ENCODE peak calls at places on chromosome 1, in four cellular contexts. I is HepG2, W is H1, Z is K562. Q is an unnamed sample. For H3K79me2, the result is how much of the 10 kb centered on the place peaks cover.

GRCh38 chr1:9573723-9574122 is 15.0 kb upstream of the TMEM201 start:
- DNase-seq in W (no peak), Z (no peak), I (no peak), Q (no peak)

GRCh38 chr1:20487236-20487590 is 1.2 kb upstream of the CAMK2N1 start:
- DNase-seq in Z (no peak), I (no peak), W (no peak), Q (no peak)

GRCh38 chr1:175132456-175132855 is 60.1 kb downstream of the KIAA0040 start:
- DNase-seq in I (no peak), W (no peak), Z (no peak), Q (no peak)

GRCh38 chr1:245306628-245307410 is 152.0 kb downstream of the KIF26B start:
- DNase-seq in Z (no peak), I (no peak), W (no peak), Q (no peak)

GRCh38 chr1:151888972-151889570 is 20.2 kb downstream of the THEM4 start:
- DNase-seq in W (no peak), Z (no peak), I (no peak), Q (peak)

GRCh38 chr1:47178665-47179022 is 11.2 kb downstream of the PDZK1IP1 start:
- DNase-seq in Z (no peak), I (no peak), W (no peak), Q (no peak)

GRCh38 chr1:183416850-183417690 is 1.1 kb downstream of the NMNAT2 start:
- DNase-seq in Z (peak), W (peak), I (no peak), Q (peak)

GRCh38 chr1:162079023-162079422 is 9.5 kb downstream of the NOS1AP start:
- DNase-seq in Z (no peak), W (no peak), I (no peak), Q (no peak)

GRCh38 chr1:154352581-154353459 is 27.5 kb downstream of the ATP8B2 start:
- DNase-seq in W (peak), I (no peak), Z (peak), Q (peak)

GRCh38 chr1:154529308-154529707 is 27.1 kb upstream of the SHE start:
- DNase-seq in Z (no peak), W (no peak), I (no peak), Q (no peak)

GRCh38 chr1:230797376-230798186 is 50.4 kb downstream of the CAPN9 start:
- DNase-seq in I (peak), Z (peak), W (peak), Q (peak)

GRCh38 chr1:19377812-19378718 is 65.9 kb downstream of the SLC66A1 start:
- DNase-seq in Z (no peak), I (no peak), W (no peak), Q (no peak)

GRCh38 chr1:9322845-9323244 is 30.2 kb downstream of the SPSB1 start:
- DNase-seq in Z (peak), W (no peak), I (no peak), Q (no peak)

GRCh38 chr1:50308883-50309282 is 114.4 kb downstream of the DMRTA2 start:
- DNase-seq in W (peak), Z (peak), I (peak), Q (peak)

GRCh38 chr1:50701706-50702317 is 258.3 kb downstream of the FAF1 start:
- DNase-seq in I (no peak), W (no peak), Z (no peak), Q (peak)

GRCh38 chr1:26541816-26542711 is 12.5 kb downstream of the RPS6KA1 start:
- DNase-seq in W (peak), I (peak), Z (peak), Q (peak)

GRCh38 chr1:235513495-235514366 is 9.5 kb upstream of the B3GALNT2 start:
- DNase-seq in I (peak), W (no peak), Z (peak), Q (peak)

GRCh38 chr1:209530990-209531389 is 52.5 kb upstream of the CAMK1G start:
- DNase-seq in W (no peak), Z (no peak), I (no peak), Q (no peak)

GRCh38 chr1:63710776-63711175 is 63.0 kb upstream of the ROR1 start:
- DNase-seq in I (no peak), Z (no peak), W (no peak), Q (no peak)

GRCh38 chr1:17045140-17045539 is 8.7 kb downstream of the SDHB start:
- DNase-seq in W (no peak), I (no peak), Z (no peak), Q (no peak)

GRCh38 chr1:27626031-27626935 is 8.7 kb downstream of the FGR start:
- DNase-seq in Z (no peak), I (no peak), W (no peak), Q (no peak)

GRCh38 chr1:64956733-64957441 is 9.5 kb downstream of the JAK1 start:
- DNase-seq in W (no peak), I (no peak), Z (peak), Q (no peak)

GRCh38 chr1:159854101-159854692 is 8.3 kb downstream of the VSIG8 start:
- DNase-seq in Z (peak), I (no peak), W (peak), Q (peak)

GRCh38 chr1:9890224-9890731 is 19.8 kb downstream of the CTNNBIP1 start:
- DNase-seq in Z (no peak), I (no peak), W (no peak), Q (peak)

GRCh38 chr1:159122005-159122621 is 45.5 kb upstream of the AIM2 start:
- DNase-seq in Z (no peak), I (no peak), W (no peak), Q (peak)

GRCh38 chr1:87336623-87337067 is 8.0 kb downstream of the LMO4 start:
- DNase-seq in W (no peak), I (no peak), Z (no peak), Q (no peak)

GRCh38 chr1:87337606-87338005 is 8.9 kb downstream of the LMO4 start:
- DNase-seq in I (no peak), Z (no peak), W (no peak), Q (no peak)

GRCh38 chr1:87334351-87335174 is 5.9 kb downstream of the LMO4 start:
- DNase-seq in W (peak), Z (peak), I (no peak), Q (peak)

GRCh38 chr1:87333692-87334347 is 5.1 kb downstream of the LMO4 start:
- DNase-seq in W (no peak), I (no peak), Z (no peak), Q (no peak)

DNA sequence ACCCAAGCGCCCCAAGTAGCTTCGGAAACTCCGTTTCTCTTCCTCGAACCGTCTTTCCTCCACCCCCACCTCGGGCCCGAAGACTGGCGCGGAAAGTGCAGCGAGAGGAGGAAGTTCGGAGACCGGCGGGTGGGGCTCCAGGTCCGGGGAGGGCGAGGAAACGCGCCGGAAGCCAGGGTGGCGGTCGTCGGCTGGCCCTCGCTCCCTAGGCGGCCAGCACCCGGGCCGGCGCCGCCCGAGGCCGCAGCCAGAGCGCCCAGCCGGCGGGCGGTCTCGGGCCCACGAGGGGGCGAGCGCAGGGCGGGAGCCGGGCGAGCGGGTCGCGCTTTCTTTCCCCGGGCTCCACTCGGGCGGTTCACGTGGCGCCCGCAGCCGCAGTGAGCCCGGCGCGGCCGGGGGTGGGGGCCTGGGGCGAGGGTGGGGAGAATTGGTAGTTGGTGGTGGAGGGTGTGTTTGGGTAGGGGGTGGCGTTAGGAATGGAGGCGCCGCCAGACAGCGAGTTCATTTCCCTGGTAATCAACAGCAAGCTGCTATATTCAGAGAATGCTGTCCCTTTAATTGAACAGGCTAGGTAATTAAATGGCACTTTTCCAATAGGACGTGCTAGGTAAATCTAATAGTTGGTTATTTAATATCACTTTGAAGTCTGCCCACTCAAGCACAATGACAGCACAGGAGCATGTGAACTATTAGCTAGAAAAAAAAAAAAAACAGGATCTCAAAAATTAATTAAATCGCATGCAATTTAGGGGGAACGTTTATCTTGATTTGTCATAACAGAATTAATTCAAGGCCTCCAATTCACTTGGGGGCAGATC is 6.7 kb downstream of the LMO4 start:
- DNase-seq in I (peak), W (peak), Z (peak), Q (peak)
- TF ChIP-seq JUN in I (no peak), W (no peak), Z (no peak), Q (no peak)

DNA sequence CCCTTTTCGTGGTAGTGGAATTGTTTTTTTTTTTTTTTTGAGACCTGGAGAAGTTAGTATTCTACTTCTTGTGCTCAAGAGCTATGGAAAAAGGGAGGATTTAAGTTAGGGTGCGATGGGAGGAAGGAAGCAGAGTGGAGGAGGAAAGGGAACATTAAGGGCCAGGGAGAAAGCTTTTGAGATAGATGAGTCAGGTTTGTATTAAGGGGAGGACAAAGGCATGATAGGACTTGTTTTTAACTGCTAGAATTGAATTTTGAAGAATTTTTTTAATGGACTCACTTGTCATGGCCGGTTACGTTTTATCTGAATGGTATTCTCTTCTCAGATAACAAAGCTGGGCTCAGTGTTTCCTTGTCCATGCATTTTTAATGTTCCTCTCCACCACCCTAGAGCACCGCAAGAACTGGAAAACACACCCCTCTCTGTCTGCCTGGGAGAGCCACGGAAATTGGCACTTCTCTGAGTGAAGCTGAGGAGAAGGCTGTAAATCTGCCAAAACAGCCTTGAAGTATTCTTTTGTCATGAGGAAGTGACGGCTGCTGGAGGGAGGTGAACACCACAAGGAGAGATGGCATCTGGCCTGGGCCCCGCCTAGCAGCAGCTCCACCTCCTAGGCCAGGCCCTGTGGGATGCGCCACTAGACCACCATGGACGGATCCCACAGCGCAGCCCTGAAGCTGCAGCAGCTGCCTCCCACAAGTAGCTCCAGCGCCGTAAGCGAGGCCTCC is 3.5 kb downstream of the NIPAL3 start:
- DNase-seq in W (no peak), Z (peak), I (no peak), Q (no peak)
- H3K79me2 ChIP-seq in W (under half), Z (under half), I (under half), Q (under half)

DNA sequence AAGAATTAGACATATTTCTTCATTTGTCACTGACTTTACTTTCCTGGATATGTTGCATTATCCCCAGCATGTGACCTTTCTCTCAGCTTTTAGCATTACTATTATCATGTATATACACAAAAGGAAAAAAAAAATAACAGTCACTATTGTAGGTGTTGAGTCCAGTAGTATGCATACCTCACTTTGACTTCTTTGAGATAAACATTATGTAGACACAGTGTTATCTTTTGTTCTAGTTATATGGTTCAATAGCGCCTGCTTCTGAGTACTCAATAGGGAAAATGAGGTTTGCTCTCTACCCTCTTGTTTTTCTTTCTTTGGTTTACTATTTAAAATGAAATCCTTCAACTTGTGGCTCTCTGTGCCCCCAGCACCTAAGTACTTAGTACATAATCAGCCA is 409.6 kb upstream of the PKN2 start:
- DNase-seq in Z (no peak), I (no peak), W (no peak), Q (no peak)
- TF ChIP-seq JUN in Z (no peak), I (no peak), W (no peak), Q (no peak)

GRCh38 chr1:37475380-37476086 is 1.2 kb downstream of the ZC3H12A start:
- DNase-seq in Z (no peak), W (no peak), I (no peak), Q (no peak)

GRCh38 chr1:37476460-37477197 is 2.2 kb downstream of the ZC3H12A start:
- DNase-seq in Z (no peak), I (peak), W (no peak), Q (peak)

GRCh38 chr1:37477198-37477931 is 3.0 kb downstream of the ZC3H12A start:
- DNase-seq in I (peak), W (peak), Z (no peak), Q (peak)

GRCh38 chr1:37474697-37475379 is 458 bp downstream of the ZC3H12A start:
- DNase-seq in Z (no peak), I (no peak), W (no peak), Q (no peak)

DNA sequence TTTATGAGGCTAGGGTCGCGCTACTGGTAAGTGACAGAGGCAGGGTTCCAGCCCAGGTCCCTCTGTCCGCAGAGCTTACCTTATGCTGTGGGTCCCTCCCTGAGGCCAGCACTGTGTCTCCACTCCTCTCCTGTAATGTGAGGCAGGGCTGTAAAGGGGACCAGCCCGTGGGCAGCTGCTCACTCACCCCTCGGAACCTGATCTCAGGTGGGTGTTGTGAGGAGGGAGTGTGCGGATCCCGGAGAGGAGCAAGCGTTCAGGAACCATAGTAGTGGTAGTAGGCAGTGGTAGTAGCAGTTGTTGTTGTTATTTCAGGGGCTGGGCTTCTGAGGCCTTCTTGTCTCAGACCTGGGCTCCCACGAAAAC is 1.7 kb downstream of the ZC3H12A start:
- DNase-seq in Z (no peak), I (no peak), W (no peak), Q (no peak)
- H3K79me2 ChIP-seq in Z (half or more), I (under half), W (under half), Q (half or more)

GRCh38 chr1:56647106-56647505 is 2.0 kb downstream of the PRKAA2 start:
- DNase-seq in W (no peak), Z (no peak), I (no peak), Q (no peak)

GRCh38 chr1:56644064-56644940 is 812 bp upstream of the PRKAA2 start:
- DNase-seq in I (peak), W (no peak), Z (no peak), Q (peak)

GRCh38 chr1:56645663-56646330 is 683 bp downstream of the PRKAA2 start:
- DNase-seq in W (peak), Z (no peak), I (peak), Q (peak)

GRCh38 chr1:56643661-56644060 is 1.5 kb upstream of the PRKAA2 start:
- DNase-seq in Z (no peak), I (peak), W (no peak), Q (no peak)

DNA sequence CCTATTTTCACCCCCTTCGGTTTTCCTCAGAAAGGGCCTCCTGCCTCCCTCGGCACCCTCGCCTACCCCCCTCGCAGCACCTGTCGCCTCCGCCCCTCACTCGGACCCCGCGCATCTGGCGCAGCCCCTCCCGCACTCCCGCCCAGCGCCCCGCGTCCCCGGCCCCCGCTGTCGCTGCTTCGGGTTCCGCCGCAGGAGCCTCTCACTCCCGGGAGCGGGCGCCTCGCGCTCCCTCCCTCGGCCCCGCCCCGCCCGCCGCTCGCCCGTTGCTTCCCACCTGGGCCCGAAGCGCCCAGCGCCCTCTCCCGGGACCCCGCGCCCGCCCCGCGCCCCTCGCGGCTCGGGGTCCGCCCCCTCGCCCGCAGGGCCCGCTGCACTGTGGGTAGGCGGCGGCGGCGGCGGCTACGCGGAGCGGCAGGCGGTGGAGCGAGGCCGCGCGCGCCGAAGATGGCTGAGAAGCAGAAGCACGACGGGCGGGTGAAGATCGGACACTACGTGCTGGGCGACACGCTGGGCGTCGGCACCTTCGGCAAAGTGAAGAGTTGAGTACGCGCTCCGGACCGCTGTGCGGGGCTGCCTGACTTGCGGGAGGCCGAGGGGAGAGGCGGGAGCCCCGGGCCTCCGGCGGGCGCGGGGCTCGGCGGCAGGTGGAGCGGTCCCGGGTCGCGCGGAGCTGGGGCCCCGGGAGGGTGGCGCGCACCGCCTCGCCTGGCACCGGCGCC is at the start of gene PRKAA2:
- DNase-seq in Z (peak), W (peak), I (peak), Q (peak)
- TF ChIP-seq JUN in Z (no peak), W (no peak), I (no peak), Q (no peak)

DNA sequence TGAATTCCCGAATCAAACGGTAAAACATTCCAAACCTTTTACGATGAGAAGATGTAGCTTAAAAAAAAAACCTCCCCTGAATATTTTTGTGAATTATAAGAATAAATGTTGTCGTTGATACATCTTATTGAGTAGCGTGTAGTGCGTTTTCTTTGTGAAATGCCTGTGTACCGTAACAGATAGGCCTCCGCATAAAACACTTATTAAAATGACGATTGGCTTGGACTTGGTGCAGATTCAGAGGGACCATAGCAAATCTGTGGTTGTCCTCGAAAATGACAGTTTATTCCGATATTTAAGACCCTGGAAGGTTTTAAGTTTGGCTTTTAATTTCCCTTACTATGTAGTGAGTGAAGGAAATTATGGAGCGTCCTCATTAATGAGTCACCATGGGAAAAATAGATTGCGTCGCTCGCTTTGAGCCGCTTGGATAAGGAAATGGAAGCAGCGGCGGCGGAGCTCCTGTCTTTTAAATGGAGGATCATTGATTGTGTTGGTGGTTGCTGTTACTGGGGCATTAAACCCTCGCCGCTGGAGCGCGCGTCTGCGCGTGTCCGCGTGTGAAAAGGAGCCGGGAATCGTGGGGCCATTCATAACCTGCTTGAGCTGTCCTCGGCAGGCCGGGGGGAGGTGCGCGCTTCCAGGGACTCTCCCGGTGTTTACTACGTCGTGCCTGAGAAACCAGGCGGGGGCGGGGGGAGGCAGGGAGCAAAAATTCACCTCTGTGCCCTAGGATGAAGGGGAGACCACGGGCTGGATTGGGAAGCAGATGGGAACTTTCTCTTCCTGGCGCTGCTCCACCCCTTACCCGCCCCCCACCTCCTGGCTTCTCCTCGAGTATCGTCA is 1.6 kb downstream of the SPEN start:
- DNase-seq in I (peak), Z (peak), W (peak), Q (peak)
- H3K79me2 ChIP-seq in I (half or more), Z (half or more), W (half or more), Q (half or more)

GRCh38 chr1:182301467-182302198 is 90.0 kb downstream of the GLUL start:
- DNase-seq in I (peak), Z (peak), W (no peak), Q (no peak)
- TF ChIP-seq JUN in I (peak), Z (no peak), W (no peak), Q (no peak)

GRCh38 chr1:39647247-39647646 is 7.8 kb upstream of the HEYL start:
- DNase-seq in Z (no peak), I (no peak), W (no peak), Q (no peak)
- H3K79me2 ChIP-seq in Z (under half), I (under half), W (under half), Q (under half)

GRCh38 chr1:15620155-15620545 is 2.9 kb downstream of the DDI2 start:
- DNase-seq in W (no peak), Z (no peak), I (no peak), Q (peak)
- TF ChIP-seq JUN in W (no peak), Z (no peak), I (no peak), Q (peak)